ENCODE peak calls at places on chromosome 2, in six cellular contexts. B is suprapubic skin, Q is sigmoid colon, M is upper lobe of left lung, I is K562, A is A549. O is an unnamed sample. For H3K4me1, the result is how much of the 10 kb centered on the place peaks cover.

GRCh38 chr2:15260813-15261212 is 300.3 kb downstream of the NBAS start:
- DNase-seq in Q (no peak), B (no peak), I (no peak), M (no peak), A (no peak), O (no peak)

GRCh38 chr2:66495788-66496640 is 61.1 kb downstream of the MEIS1 start:
- DNase-seq in A (peak), M (no peak), Q (peak), B (no peak), I (peak), O (peak)

GRCh38 chr2:9753276-9753600 is 90.0 kb upstream of the TAF1B start:
- DNase-seq in B (no peak), M (no peak), I (peak), A (peak), Q (no peak), O (no peak)

GRCh38 chr2:98037666-98038339 is 42.1 kb upstream of the TMEM131 start:
- DNase-seq in I (no peak), A (no peak), Q (no peak), M (no peak), B (no peak), O (no peak)

GRCh38 chr2:10932345-10933151 is 20.8 kb downstream of the KCNF1 start:
- DNase-seq in I (no peak), Q (no peak), B (no peak), A (no peak), M (no peak), O (no peak)

GRCh38 chr2:221049950-221050349 is 522.2 kb downstream of the EPHA4 start:
- DNase-seq in I (no peak), B (no peak), A (no peak), M (no peak), Q (no peak), O (no peak)

GRCh38 chr2:100008960-100009359 is 133.4 kb downstream of the AFF3 start:
- DNase-seq in M (no peak), A (no peak), I (no peak), B (no peak), Q (no peak), O (no peak)

GRCh38 chr2:237923507-237924163 is 43.2 kb upstream of the UBE2F start:
- DNase-seq in A (peak), B (no peak), I (peak), M (peak), Q (peak), O (peak)

GRCh38 chr2:27715318-27716165 is 51.9 kb downstream of the SLC4A1AP start:
- DNase-seq in Q (no peak), A (no peak), I (no peak), B (no peak), M (peak), O (peak)

GRCh38 chr2:179745615-179746263 is 115.7 kb downstream of the ZNF385B start:
- DNase-seq in I (no peak), Q (no peak), M (no peak), A (no peak), B (no peak), O (no peak)

GRCh38 chr2:11514081-11514730 is 19.6 kb upstream of the GREB1 start:
- DNase-seq in A (no peak), Q (no peak), M (no peak), I (no peak), B (no peak), O (no peak)

GRCh38 chr2:191318729-191319078 is 73.5 kb downstream of the MYO1B start:
- DNase-seq in M (no peak), I (no peak), Q (no peak), B (no peak), A (peak), O (no peak)
- TF ChIP-seq EP300 in M (no peak), I (no peak), Q (no peak), B (no peak), A (no peak), O (no peak)

DNA sequence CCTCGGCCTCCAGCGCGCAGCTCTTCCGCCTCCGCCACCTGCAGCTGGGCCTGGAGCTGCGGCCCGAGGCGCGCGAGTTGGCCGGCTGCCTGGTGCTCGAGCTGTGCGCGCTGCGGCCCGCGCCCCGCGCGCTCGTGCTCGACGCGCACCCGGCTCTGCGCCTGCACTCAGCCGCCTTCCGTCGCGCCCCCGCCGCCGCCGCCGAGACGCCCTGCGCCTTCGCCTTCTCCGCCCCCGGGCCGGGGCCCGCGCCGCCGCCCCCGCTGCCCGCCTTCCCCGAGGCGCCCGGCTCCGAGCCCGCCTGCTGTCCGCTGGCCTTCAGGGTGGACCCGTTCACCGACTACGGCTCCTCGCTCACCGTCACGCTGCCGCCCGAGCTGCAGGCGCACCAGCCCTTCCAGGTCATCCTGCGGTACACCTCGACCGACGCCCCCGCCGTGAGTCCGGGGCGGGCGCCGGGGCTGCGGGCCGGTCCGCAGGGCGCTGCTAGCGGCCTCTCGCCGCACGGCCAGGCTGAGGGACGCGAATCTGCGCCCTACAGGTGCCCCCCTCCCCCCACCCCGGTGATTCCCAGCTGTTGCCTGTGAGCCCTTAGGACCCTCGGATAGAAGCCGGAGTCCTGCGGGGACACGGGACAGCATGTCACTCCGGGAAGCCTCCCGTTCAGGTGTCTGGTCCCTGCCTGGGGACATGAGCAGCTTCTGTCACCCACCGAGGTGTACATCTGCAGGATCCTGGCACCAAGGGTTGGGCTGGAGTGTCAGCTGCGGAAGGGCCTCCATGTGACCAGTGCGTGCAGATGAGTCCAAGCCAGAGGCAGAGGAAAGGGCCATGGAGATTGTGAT is 616 bp downstream of the RNPEPL1 start:
- DNase-seq in Q (peak), M (peak), A (no peak), I (peak), B (peak), O (peak)
- H3K4me1 ChIP-seq in Q (half or more), M (half or more), A (under half), I (under half), B (half or more), O (under half)

GRCh38 chr2:105287692-105288091 is 41.8 kb downstream of the TGFBRAP1 start:
- DNase-seq in Q (no peak), A (peak), M (no peak), B (no peak), I (peak), O (no peak)
- TF ChIP-seq CTCF in Q (no peak), A (peak), M (no peak), B (no peak), I (peak), O (no peak)

GRCh38 chr2:126671049-126671448 is 15.1 kb downstream of the GYPC start:
- DNase-seq in M (no peak), A (no peak), B (no peak), Q (no peak), I (no peak), O (no peak)

GRCh38 chr2:126669772-126670171 is 13.8 kb downstream of the GYPC start:
- DNase-seq in B (no peak), M (no peak), A (no peak), I (no peak), Q (no peak), O (no peak)

GRCh38 chr2:126673215-126673614 is 17.3 kb downstream of the GYPC start:
- DNase-seq in M (no peak), Q (no peak), A (no peak), I (no peak), B (no peak), O (no peak)

GRCh38 chr2:126674075-126674744 is 18.3 kb downstream of the GYPC start:
- DNase-seq in A (no peak), I (peak), B (no peak), M (no peak), Q (no peak), O (no peak)

GRCh38 chr2:126671488-126671887 is 15.5 kb downstream of the GYPC start:
- DNase-seq in Q (no peak), M (no peak), A (no peak), I (no peak), B (no peak), O (no peak)
- TF ChIP-seq EP300 in Q (no peak), M (no peak), A (no peak), I (no peak), B (no peak), O (no peak)

DNA sequence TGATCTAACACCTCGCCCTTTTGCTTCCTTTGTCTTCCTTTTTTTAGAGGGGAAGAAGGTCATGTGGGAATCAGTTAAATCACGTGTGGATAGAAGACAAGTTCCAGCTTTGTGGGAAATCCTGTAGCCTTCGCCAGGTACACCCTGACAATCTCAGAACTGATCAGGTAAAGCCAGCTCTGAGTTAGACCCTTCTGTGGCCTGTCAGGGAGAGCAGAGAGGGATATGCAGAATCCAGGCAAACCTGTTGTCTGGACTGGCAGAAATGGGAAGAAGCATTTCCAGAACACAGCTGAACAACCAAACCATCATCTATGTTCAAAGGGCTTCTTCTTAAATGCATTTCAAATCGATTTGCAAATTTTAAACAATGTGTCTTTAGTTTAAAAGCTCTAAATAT is 247.4 kb upstream of the FN1 start:
- DNase-seq in A (no peak), Q (no peak), B (no peak), M (no peak), I (no peak), O (no peak)
- H3K4me1 ChIP-seq in A (under half), Q (under half), B (under half), M (under half), I (under half), O (under half)

DNA sequence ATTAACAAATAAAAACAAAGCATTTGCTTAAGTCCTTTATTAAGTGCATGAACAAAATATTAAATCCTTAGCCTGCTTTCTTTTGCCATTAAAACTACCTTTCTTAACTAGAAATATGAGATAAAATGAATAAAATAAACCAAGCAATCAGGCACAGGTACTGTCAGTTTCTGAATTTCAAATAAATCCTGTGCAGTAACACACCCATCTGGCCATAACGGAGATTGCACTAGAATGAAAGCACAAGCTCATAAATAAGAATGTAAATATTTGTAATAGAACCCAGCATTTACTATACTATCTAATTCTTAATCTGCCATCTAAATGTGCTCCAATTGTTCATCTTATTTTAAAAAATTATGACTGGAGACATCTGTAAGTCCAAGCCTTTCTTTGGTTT is 31.9 kb downstream of the PRKRA start:
- DNase-seq in Q (no peak), A (no peak), I (no peak), M (no peak), B (no peak), O (no peak)
- TF ChIP-seq CTCF in Q (no peak), A (peak), I (peak), M (no peak), B (no peak), O (no peak)

DNA sequence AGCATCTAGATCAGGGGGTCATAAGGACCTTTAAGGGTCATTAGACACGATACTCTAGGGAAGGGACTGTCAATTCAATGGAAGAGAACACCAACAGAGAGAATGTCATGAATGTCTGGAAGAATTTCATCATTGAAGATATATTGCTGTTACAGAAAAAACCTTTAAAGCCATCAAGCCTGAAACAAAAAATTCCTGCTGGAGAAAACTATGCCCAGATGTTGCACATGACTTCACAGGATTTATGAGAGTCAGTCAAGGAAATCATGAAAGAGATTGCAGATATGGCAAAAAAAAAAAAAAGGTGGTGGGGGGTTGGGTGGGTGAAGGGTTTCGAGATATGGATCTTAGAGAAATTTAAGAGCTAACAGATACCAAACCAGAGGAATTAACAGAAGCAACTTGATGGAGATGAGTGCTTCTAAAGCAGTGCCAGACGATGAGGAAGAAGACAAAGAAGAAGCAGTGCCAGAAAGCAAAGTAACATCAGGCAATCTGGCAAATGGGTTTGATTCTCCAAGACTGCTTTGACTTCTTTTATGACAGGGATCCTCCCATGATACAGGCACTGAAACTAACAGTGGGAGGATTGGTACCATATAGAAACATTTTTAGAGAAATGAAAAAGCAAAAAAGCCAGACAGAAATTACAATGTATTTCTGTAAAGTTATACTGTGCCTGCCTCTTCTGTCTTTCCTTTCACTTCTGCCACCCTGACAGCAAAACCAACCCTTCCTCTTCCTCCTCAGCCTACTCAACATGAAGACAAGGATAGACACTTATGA is 28.5 kb downstream of the MAP4K3 start:
- DNase-seq in A (no peak), M (no peak), B (no peak), I (no peak), Q (no peak), O (no peak)
- TF ChIP-seq EP300 in A (no peak), M (no peak), B (no peak), I (no peak), Q (no peak), O (no peak)

GRCh38 chr2:96158554-96158940 is 13.3 kb upstream of the DUSP2 start:
- DNase-seq in A (no peak), B (no peak), M (peak), I (no peak), Q (peak), O (no peak)

GRCh38 chr2:96161785-96162367 is 16.6 kb upstream of the DUSP2 start:
- DNase-seq in Q (no peak), A (no peak), M (no peak), I (no peak), B (no peak), O (no peak)

GRCh38 chr2:96157649-96158553 is 12.7 kb upstream of the DUSP2 start:
- DNase-seq in Q (peak), I (peak), B (no peak), M (no peak), A (no peak), O (no peak)

GRCh38 chr2:96156926-96157648 is 11.8 kb upstream of the DUSP2 start:
- DNase-seq in Q (peak), M (no peak), B (no peak), I (no peak), A (no peak), O (no peak)

DNA sequence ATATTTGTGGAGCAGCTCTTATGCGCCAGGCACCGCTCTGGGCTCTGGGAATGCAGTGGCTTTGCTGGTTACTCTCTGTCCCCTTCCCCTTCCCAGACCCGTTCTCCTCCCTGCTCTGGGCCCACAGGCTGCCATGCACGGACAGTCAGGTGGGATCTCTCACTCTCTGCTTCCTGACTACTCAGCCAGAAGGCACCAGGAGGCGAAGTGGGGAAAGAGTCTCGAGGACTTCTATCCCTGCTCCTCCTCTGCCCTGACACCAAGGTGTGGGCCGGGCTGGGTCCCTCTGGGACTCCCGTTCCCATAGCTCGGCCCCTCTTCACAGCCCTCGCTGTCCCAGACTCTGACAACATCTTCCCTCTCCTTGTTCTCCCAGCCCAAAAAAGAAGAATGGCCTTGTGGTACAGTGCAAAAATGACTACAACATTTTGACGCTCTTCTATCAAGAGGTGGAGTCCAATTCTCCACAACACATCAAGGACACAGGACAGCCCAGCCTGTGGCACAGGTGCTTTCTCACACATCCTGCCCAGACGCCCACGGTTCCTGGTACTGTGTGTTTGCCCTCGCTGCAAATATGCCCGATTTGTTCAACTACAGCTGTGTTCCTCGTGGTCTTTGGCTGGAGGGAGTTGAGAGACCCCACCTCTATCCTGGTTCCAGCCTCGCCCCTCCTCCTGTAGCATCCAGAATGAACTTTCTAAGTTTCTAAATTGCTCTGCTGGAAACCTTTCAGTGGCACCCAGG is 14.0 kb upstream of the DUSP2 start:
- DNase-seq in M (peak), I (no peak), Q (peak), B (no peak), A (no peak), O (no peak)
- H3K4me1 ChIP-seq in M (under half), I (under half), Q (under half), B (under half), A (under half), O (under half)

GRCh38 chr2:46601328-46601963 is 122.1 kb downstream of the TMEM247 start:
- DNase-seq in M (no peak), I (no peak), A (no peak), Q (no peak), B (no peak), O (no peak)
- TF ChIP-seq CTCF in M (peak), I (peak), A (peak), Q (peak), B (peak), O (no peak)

GRCh38 chr2:231786177-231786916 is at the start of gene COPS7B:
- DNase-seq in I (peak), A (peak), Q (peak), M (peak), B (peak), O (peak)
- TF ChIP-seq EP300 in I (no peak), A (no peak), Q (no peak), M (no peak), B (no peak), O (no peak)

O was measured in ovary.